ENCODE peak calls at places on chromosomes 2 and 18, in five cellular contexts. A, E, T, N and Z are unnamed samples.

GRCh38 chr2:81276595-81276994 is 972.0 kb upstream of the LRRTM1 start:
- DNase-seq in A (no peak), E (no peak), T (no peak), N (no peak), Z (no peak)

GRCh38 chr18:14978962-14979535 is 231.1 kb downstream of the ANKRD30B start:
- DNase-seq in A (no peak), E (no peak), T (peak), N (peak), Z (peak)

GRCh38 chr2:209389124-209389523 is 34.7 kb upstream of the MAP2 start:
- DNase-seq in A (no peak), E (no peak), T (peak), N (no peak), Z (no peak)

GRCh38 chr2:25078171-25079049 is 36.5 kb downstream of the EFR3B start:
- DNase-seq in A (peak), E (no peak), T (no peak), N (no peak), Z (peak)

GRCh38 chr18:7872569-7872968 is 305.5 kb downstream of the PTPRM start:
- DNase-seq in A (peak), E (no peak), T (no peak), N (no peak), Z (no peak)

GRCh38 chr2:222819722-222820333 is 41.0 kb upstream of the ACSL3 start:
- DNase-seq in A (peak), E (no peak), T (no peak), N (no peak), Z (no peak)

GRCh38 chr2:203195331-203195730 is 43.5 kb upstream of the CYP20A1 start:
- DNase-seq in A (no peak), E (no peak), T (no peak), N (no peak), Z (peak)

GRCh38 chr18:47151457-47151856 is 1.2 kb upstream of the HDHD2 start:
- DNase-seq in A (no peak), E (no peak), T (no peak), N (no peak), Z (no peak)

GRCh38 chr2:187509667-187510417 is 44.4 kb downstream of the TFPI start:
- DNase-seq in A (peak), E (no peak), T (no peak), N (no peak), Z (peak)

GRCh38 chr18:79221136-79221535 is 151.9 kb downstream of the ATP9B start:
- DNase-seq in A (no peak), E (no peak), T (no peak), N (no peak), Z (no peak)

GRCh38 chr2:211439011-211439410 is 882.6 kb downstream of the CPS1 start:
- DNase-seq in A (no peak), E (no peak), T (no peak), N (no peak), Z (no peak)

GRCh38 chr18:34350778-34351177 is 126.1 kb upstream of the NOL4 start:
- DNase-seq in A (no peak), E (no peak), T (no peak), N (no peak), Z (no peak)

GRCh38 chr2:208363485-208363884 is 43.1 kb upstream of the PTH2R start:
- DNase-seq in A (peak), E (no peak), T (no peak), N (no peak), Z (no peak)

GRCh38 chr2:240128608-240129144 is 7.4 kb downstream of the COPS9 start:
- DNase-seq in A (no peak), E (peak), T (no peak), N (no peak), Z (no peak)

GRCh38 chr18:3717626-3718025 is 267.7 kb downstream of the TGIF1 start:
- DNase-seq in A (no peak), E (no peak), T (no peak), N (no peak), Z (no peak)

GRCh38 chr2:233929352-233929843 is 12.2 kb downstream of the TRPM8 start:
- DNase-seq in A (no peak), E (peak), T (no peak), N (peak), Z (no peak)

GRCh38 chr2:159973325-159973724 is 89.1 kb downstream of the PLA2R1 start:
- DNase-seq in A (no peak), E (no peak), T (no peak), N (no peak), Z (no peak)

GRCh38 chr18:4181882-4182568 is 273.1 kb downstream of the DLGAP1 start:
- DNase-seq in A (no peak), E (peak), T (no peak), N (no peak), Z (no peak)

GRCh38 chr2:26691140-26691539 is 1.4 kb upstream of the KCNK3 start:
- DNase-seq in A (no peak), E (no peak), T (no peak), N (no peak), Z (no peak)

GRCh38 chr18:59917422-59917821 is 17.6 kb downstream of the PMAIP1 start:
- DNase-seq in A (peak), E (no peak), T (no peak), N (peak), Z (peak)

GRCh38 chr18:476368-476767 is 24.1 kb downstream of the COLEC12 start:
- DNase-seq in A (no peak), E (no peak), T (no peak), N (no peak), Z (no peak)

GRCh38 chr18:474416-474815 is 26.1 kb downstream of the COLEC12 start:
- DNase-seq in A (no peak), E (no peak), T (no peak), N (no peak), Z (no peak)

GRCh38 chr18:475202-475624 is 25.3 kb downstream of the COLEC12 start:
- DNase-seq in A (peak), E (peak), T (no peak), N (no peak), Z (peak)

GRCh38 chr18:471701-472100 is 28.8 kb downstream of the COLEC12 start:
- DNase-seq in A (peak), E (no peak), T (no peak), N (no peak), Z (no peak)

DNA sequence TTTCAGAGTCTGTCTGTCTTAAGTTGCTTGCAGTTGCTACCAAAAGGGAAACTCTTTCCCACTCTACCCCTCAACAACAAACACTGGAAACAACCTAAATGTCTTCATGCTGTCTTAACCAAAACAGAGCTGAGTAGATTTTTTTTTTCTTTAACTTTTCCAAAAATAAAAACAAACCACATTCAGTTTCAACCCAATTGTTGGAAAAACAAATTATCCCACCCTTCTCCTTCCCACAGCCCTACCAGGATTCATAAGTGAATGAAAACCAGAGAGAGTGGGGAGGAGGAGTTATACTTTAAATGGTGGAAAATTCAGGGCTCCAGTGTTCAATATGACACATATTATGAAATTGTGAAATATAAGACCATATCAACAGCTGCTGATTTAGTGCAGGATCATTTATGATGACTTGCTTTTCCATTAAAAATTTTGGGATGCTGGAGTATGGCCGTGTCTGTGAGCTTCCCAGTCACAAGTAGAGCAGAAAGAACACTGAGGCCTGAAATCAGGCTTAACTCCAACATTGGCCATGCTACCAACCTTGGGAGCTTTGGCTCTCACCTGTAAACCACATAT is 26.7 kb downstream of the COLEC12 start:
- DNase-seq in A (no peak), E (no peak), T (no peak), N (no peak), Z (no peak)
- H2BK12ac ChIP-seq in A (no peak), E (no peak), T (no peak), N (no peak), Z (no peak)

DNA sequence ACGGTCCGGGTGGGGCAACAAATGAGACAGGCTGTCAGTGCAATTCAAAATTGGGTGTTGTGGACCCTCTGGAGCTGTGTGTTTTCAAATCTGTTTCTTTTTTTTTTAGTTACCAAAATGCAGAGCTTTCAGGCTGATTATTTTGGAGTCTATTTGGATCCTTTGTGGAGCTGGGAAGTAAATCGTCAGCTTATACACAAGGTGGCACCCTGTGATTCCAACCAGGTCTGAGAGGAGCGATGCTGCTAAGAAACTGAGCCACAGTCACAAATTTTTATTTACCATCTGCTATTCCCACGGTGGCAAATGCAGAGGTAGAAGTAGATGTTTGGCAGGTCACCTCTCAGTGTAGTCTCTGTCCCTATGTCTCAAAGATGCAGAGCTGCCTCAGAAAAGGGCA is 3.8 kb upstream of the EPC2 start:
- DNase-seq in A (no peak), E (no peak), T (no peak), N (no peak), Z (no peak)
- H2BK12ac ChIP-seq in A (no peak), E (no peak), T (no peak), N (peak), Z (no peak)

GRCh38 chr2:36487947-36488346 is 110.0 kb downstream of the FEZ2 start:
- DNase-seq in A (no peak), E (no peak), T (no peak), N (no peak), Z (no peak)
- H2BK12ac ChIP-seq in A (no peak), E (no peak), T (no peak), N (no peak), Z (no peak)

DNA sequence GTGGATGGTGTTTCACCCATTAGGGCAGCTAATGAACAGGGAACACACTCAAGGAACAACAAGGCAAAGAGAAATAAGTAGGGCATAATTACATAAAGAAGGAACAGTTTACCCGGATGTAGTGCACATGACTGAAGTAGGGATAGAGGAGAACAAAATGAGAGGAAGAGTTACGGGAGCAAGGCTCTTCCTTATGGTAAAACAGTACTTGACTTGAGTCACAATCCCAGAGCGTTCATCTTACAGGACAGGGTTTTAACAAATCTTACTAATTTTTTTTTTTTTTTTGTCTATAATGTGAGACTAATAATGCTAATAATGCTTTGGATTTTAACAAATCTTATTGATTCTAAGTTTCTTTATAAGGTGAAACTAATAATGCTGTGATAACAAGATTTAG is 1329.5 kb downstream of the LRP1B start:
- DNase-seq in A (no peak), E (no peak), T (no peak), N (no peak), Z (no peak)
- H2BK12ac ChIP-seq in A (no peak), E (no peak), T (no peak), N (no peak), Z (no peak)

GRCh38 chr2:236541008-236541562 is 28.5 kb upstream of the ACKR3 start:
- DNase-seq in A (no peak), E (no peak), T (no peak), N (no peak), Z (peak)

GRCh38 chr2:236538242-236538641 is 31.4 kb upstream of the ACKR3 start:
- DNase-seq in A (no peak), E (no peak), T (no peak), N (no peak), Z (no peak)

GRCh38 chr2:236533343-236533742 is 36.3 kb upstream of the ACKR3 start:
- DNase-seq in A (no peak), E (no peak), T (no peak), N (no peak), Z (no peak)

GRCh38 chr2:236535024-236535423 is 34.6 kb upstream of the ACKR3 start:
- DNase-seq in A (peak), E (no peak), T (no peak), N (no peak), Z (no peak)

GRCh38 chr2:236536727-236537398 is 32.8 kb upstream of the ACKR3 start:
- DNase-seq in A (no peak), E (no peak), T (no peak), N (no peak), Z (no peak)
- H2BK12ac ChIP-seq in A (no peak), E (no peak), T (no peak), N (no peak), Z (no peak)